ENCODE peak calls at places on chromosomes 11 and 22, in six cellular contexts. One of them, this sample, is unnamed.

GRCh38 chr22:49154433-49154832 is 673.2 kb downstream of the BRD1 start:
- DNase-seq in psoas muscle: no peak
- DNase-seq in mesendoderm: no peak
- DNase-seq in colonic mucosa: no peak
- DNase-seq in thoracic aorta: no peak
- DNase-seq in brain microvascular endothelial cell: no peak
- DNase-seq in this sample: no peak

GRCh38 chr11:75797796-75798195 is 17.2 kb upstream of the UVRAG start:
- DNase-seq in psoas muscle: no peak
- DNase-seq in mesendoderm: no peak
- DNase-seq in colonic mucosa: no peak
- DNase-seq in thoracic aorta: no peak
- DNase-seq in brain microvascular endothelial cell: no peak
- DNase-seq in this sample: no peak

GRCh38 chr22:32649515-32650200 is 151.8 kb upstream of the TIMP3 start:
- DNase-seq in psoas muscle: peak; percentile 80
- DNase-seq in mesendoderm: no peak
- DNase-seq in colonic mucosa: no peak
- DNase-seq in thoracic aorta: peak; percentile 16
- DNase-seq in brain microvascular endothelial cell: peak; percentile 18
- DNase-seq in this sample: peak; percentile 4

GRCh38 chr22:37084385-37084784 is 25.1 kb downstream of the TMPRSS6 start:
- DNase-seq in psoas muscle: no peak
- DNase-seq in mesendoderm: no peak
- DNase-seq in colonic mucosa: no peak
- DNase-seq in thoracic aorta: no peak
- DNase-seq in brain microvascular endothelial cell: no peak
- DNase-seq in this sample: no peak

GRCh38 chr22:24694971-24695928 is 79.3 kb downstream of the PIWIL3 start:
- DNase-seq in psoas muscle: no peak
- DNase-seq in mesendoderm: no peak
- DNase-seq in colonic mucosa: peak; percentile 60
- DNase-seq in thoracic aorta: no peak
- DNase-seq in brain microvascular endothelial cell: no peak
- DNase-seq in this sample: no peak

GRCh38 chr22:28241637-28242290 is 322.7 kb upstream of the PITPNB start:
- DNase-seq in psoas muscle: no peak
- DNase-seq in mesendoderm: no peak
- DNase-seq in colonic mucosa: no peak
- DNase-seq in thoracic aorta: no peak
- DNase-seq in brain microvascular endothelial cell: no peak
- DNase-seq in this sample: no peak

GRCh38 chr11:3221408-3222002 is 2.9 kb upstream of the MRGPRG start:
- DNase-seq in psoas muscle: no peak
- DNase-seq in mesendoderm: no peak
- DNase-seq in colonic mucosa: peak; percentile 15
- DNase-seq in thoracic aorta: no peak
- DNase-seq in brain microvascular endothelial cell: no peak
- DNase-seq in this sample: no peak

GRCh38 chr11:27902981-27903624 is 202.8 kb upstream of the BDNF start:
- DNase-seq in psoas muscle: no peak
- DNase-seq in mesendoderm: no peak
- DNase-seq in colonic mucosa: no peak
- DNase-seq in thoracic aorta: no peak
- DNase-seq in brain microvascular endothelial cell: peak; percentile 44
- DNase-seq in this sample: no peak

GRCh38 chr22:32164084-32164894 is 5.2 kb upstream of the C22orf42 start:
- DNase-seq in psoas muscle: no peak
- DNase-seq in mesendoderm: no peak
- DNase-seq in colonic mucosa: no peak
- DNase-seq in thoracic aorta: no peak
- DNase-seq in brain microvascular endothelial cell: no peak
- DNase-seq in this sample: no peak

GRCh38 chr11:74672956-74673895 is 58.0 kb downstream of the CHRDL2 start:
- DNase-seq in psoas muscle: peak; percentile 93
- DNase-seq in mesendoderm: no peak
- DNase-seq in colonic mucosa: peak; percentile 32
- DNase-seq in thoracic aorta: peak; percentile 64
- DNase-seq in brain microvascular endothelial cell: peak; percentile 99
- DNase-seq in this sample: peak; percentile 70

GRCh38 chr22:39773976-39774539 is 119.5 kb downstream of the ENTHD1 start:
- DNase-seq in psoas muscle: no peak
- DNase-seq in mesendoderm: peak; percentile 74
- DNase-seq in colonic mucosa: peak; percentile 26
- DNase-seq in thoracic aorta: no peak
- DNase-seq in brain microvascular endothelial cell: no peak
- DNase-seq in this sample: no peak

GRCh38 chr22:38235240-38235850 is 33.6 kb downstream of the MAFF start:
- DNase-seq in psoas muscle: peak; percentile 27
- DNase-seq in mesendoderm: no peak
- DNase-seq in colonic mucosa: no peak
- DNase-seq in thoracic aorta: no peak
- DNase-seq in brain microvascular endothelial cell: no peak
- DNase-seq in this sample: no peak

GRCh38 chr22:39216143-39216490 is 28.7 kb downstream of the PDGFB start:
- DNase-seq in psoas muscle: no peak
- DNase-seq in mesendoderm: no peak
- DNase-seq in colonic mucosa: no peak
- DNase-seq in thoracic aorta: no peak
- DNase-seq in brain microvascular endothelial cell: no peak
- DNase-seq in this sample: no peak

GRCh38 chr11:65522640-65523322 is 2.1 kb upstream of the SCYL1 start:
- DNase-seq in psoas muscle: no peak
- DNase-seq in mesendoderm: peak; percentile 72
- DNase-seq in colonic mucosa: no peak
- DNase-seq in thoracic aorta: no peak
- DNase-seq in brain microvascular endothelial cell: no peak
- DNase-seq in this sample: no peak

GRCh38 chr11:115911656-115912055 is 407.4 kb upstream of the CADM1 start:
- DNase-seq in psoas muscle: no peak
- DNase-seq in mesendoderm: no peak
- DNase-seq in colonic mucosa: no peak
- DNase-seq in thoracic aorta: no peak
- DNase-seq in brain microvascular endothelial cell: no peak
- DNase-seq in this sample: no peak

GRCh38 chr11:19689281-19689975 is 23.2 kb upstream of the NAV2 start:
- DNase-seq in psoas muscle: no peak
- DNase-seq in mesendoderm: no peak
- DNase-seq in colonic mucosa: no peak
- DNase-seq in thoracic aorta: no peak
- DNase-seq in brain microvascular endothelial cell: no peak
- DNase-seq in this sample: no peak

GRCh38 chr11:116567721-116568242 is 205.0 kb downstream of the BUD13 start:
- DNase-seq in psoas muscle: no peak
- DNase-seq in mesendoderm: no peak
- DNase-seq in colonic mucosa: no peak
- DNase-seq in thoracic aorta: no peak
- DNase-seq in brain microvascular endothelial cell: no peak
- DNase-seq in this sample: no peak

GRCh38 chr22:31605851-31606585 is 56.0 kb downstream of the PISD start:
- DNase-seq in psoas muscle: no peak
- DNase-seq in mesendoderm: no peak
- DNase-seq in colonic mucosa: no peak
- DNase-seq in thoracic aorta: no peak
- DNase-seq in brain microvascular endothelial cell: no peak
- DNase-seq in this sample: no peak

GRCh38 chr22:24580276-24580675 is 12.6 kb downstream of the LRRC75B start:
- DNase-seq in psoas muscle: no peak
- DNase-seq in mesendoderm: no peak
- DNase-seq in colonic mucosa: no peak
- DNase-seq in thoracic aorta: no peak
- DNase-seq in brain microvascular endothelial cell: no peak
- DNase-seq in this sample: no peak

GRCh38 chr11:125951731-125952130 is 5.9 kb downstream of the VSIG10L2 start:
- DNase-seq in psoas muscle: no peak
- DNase-seq in mesendoderm: no peak
- DNase-seq in colonic mucosa: no peak
- DNase-seq in thoracic aorta: no peak
- DNase-seq in brain microvascular endothelial cell: no peak
- DNase-seq in this sample: no peak

GRCh38 chr11:75100314-75100713 is 3.6 kb upstream of the OR2AT4 start:
- DNase-seq in psoas muscle: no peak
- DNase-seq in mesendoderm: peak; percentile 6
- DNase-seq in colonic mucosa: no peak
- DNase-seq in thoracic aorta: no peak
- DNase-seq in brain microvascular endothelial cell: peak; percentile 64
- DNase-seq in this sample: no peak

GRCh38 chr11:83044958-83045712 is 26.6 kb downstream of the RAB30 start:
- DNase-seq in psoas muscle: no peak
- DNase-seq in mesendoderm: no peak
- DNase-seq in colonic mucosa: no peak
- DNase-seq in thoracic aorta: no peak
- DNase-seq in brain microvascular endothelial cell: peak; percentile 91
- DNase-seq in this sample: no peak

GRCh38 chr11:133893381-133893780 is 48.1 kb upstream of the SPATA19 start:
- DNase-seq in psoas muscle: no peak
- DNase-seq in mesendoderm: no peak
- DNase-seq in colonic mucosa: no peak
- DNase-seq in thoracic aorta: no peak
- DNase-seq in brain microvascular endothelial cell: no peak
- DNase-seq in this sample: no peak

GRCh38 chr11:59281177-59281576 is 68.5 kb upstream of the MPEG1 start:
- DNase-seq in psoas muscle: no peak
- DNase-seq in mesendoderm: no peak
- DNase-seq in colonic mucosa: no peak
- DNase-seq in thoracic aorta: no peak
- DNase-seq in brain microvascular endothelial cell: no peak
- DNase-seq in this sample: no peak

GRCh38 chr11:58334708-58335107 is 24.2 kb downstream of the OR5B17 start:
- DNase-seq in psoas muscle: no peak
- DNase-seq in mesendoderm: peak; percentile 71
- DNase-seq in colonic mucosa: no peak
- DNase-seq in thoracic aorta: no peak
- DNase-seq in brain microvascular endothelial cell: peak; percentile 96
- DNase-seq in this sample: no peak

GRCh38 chr22:22855617-22856308 is 31.9 kb upstream of the IGLL5 start:
- DNase-seq in psoas muscle: no peak
- DNase-seq in mesendoderm: peak; percentile 54
- DNase-seq in colonic mucosa: peak; percentile 32
- DNase-seq in thoracic aorta: no peak
- DNase-seq in brain microvascular endothelial cell: no peak
- DNase-seq in this sample: no peak

GRCh38 chr22:23180301-23180892 is at the start of gene BCR:
- DNase-seq in psoas muscle: peak; percentile 78
- DNase-seq in mesendoderm: peak; percentile 70
- DNase-seq in colonic mucosa: peak; percentile 73
- DNase-seq in thoracic aorta: no peak
- DNase-seq in brain microvascular endothelial cell: peak; percentile 17
- DNase-seq in this sample: peak; percentile 41

GRCh38 chr11:28384418-28384817 is 276.2 kb downstream of the METTL15 start:
- DNase-seq in psoas muscle: no peak
- DNase-seq in mesendoderm: no peak
- DNase-seq in colonic mucosa: no peak
- DNase-seq in thoracic aorta: no peak
- DNase-seq in brain microvascular endothelial cell: peak; percentile 99
- DNase-seq in this sample: no peak

GRCh38 chr22:27345681-27346080 is 455.9 kb downstream of the MN1 start:
- DNase-seq in psoas muscle: no peak
- DNase-seq in mesendoderm: no peak
- DNase-seq in colonic mucosa: no peak
- DNase-seq in thoracic aorta: no peak
- DNase-seq in brain microvascular endothelial cell: no peak
- DNase-seq in this sample: no peak

GRCh38 chr11:128691802-128692749 is 1.8 kb upstream of the FLI1 start:
- DNase-seq in psoas muscle: peak; percentile 50
- DNase-seq in mesendoderm: peak; percentile 82
- DNase-seq in colonic mucosa: no peak
- DNase-seq in thoracic aorta: no peak
- DNase-seq in brain microvascular endothelial cell: no peak
- DNase-seq in this sample: no peak
- H3K27me3 ChIP-seq in psoas muscle: peaks cover 17% of the 10 kb centered on the region
- H3K27me3 ChIP-seq in mesendoderm: peaks cover 59% of the 10 kb centered on the region
- H3K27me3 ChIP-seq in colonic mucosa: peaks cover 77% of the 10 kb centered on the region
- H3K27me3 ChIP-seq in thoracic aorta: peaks cover 5% of the 10 kb centered on the region
- H3K27me3 ChIP-seq in brain microvascular endothelial cell: peaks cover 8% of the 10 kb centered on the region
- H3K27me3 ChIP-seq in this sample: peaks cover 67% of the 10 kb centered on the region

DNA sequence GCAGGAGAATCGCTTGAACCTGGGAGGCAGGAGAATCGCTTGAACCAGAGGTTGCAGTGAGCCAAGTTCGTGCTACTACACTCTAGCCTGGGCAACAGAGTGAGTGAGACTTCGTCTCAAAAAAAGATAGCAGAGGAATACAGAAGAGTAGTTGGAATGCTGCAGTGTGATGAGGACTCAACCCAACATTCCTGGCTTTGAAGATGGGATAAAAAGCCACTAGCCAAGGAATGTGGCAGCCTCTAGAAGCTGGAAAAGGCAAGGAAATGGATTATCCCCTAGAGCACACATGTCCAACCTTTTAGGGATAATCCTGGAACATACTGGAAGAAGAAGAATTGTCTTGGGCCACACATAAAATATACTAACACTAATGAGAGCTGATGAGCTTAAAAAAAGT is 13.9 kb downstream of the SLC25A17 start:
- DNase-seq in psoas muscle: no peak
- DNase-seq in mesendoderm: peak; percentile 65
- DNase-seq in colonic mucosa: no peak
- DNase-seq in thoracic aorta: no peak
- DNase-seq in brain microvascular endothelial cell: no peak
- DNase-seq in this sample: no peak
- H3K27me3 ChIP-seq in psoas muscle: no peaks in the 10 kb centered on the region
- H3K27me3 ChIP-seq in mesendoderm: no peaks in the 10 kb centered on the region
- H3K27me3 ChIP-seq in colonic mucosa: no peaks in the 10 kb centered on the region
- H3K27me3 ChIP-seq in thoracic aorta: no peaks in the 10 kb centered on the region
- H3K27me3 ChIP-seq in brain microvascular endothelial cell: no peaks in the 10 kb centered on the region
- H3K27me3 ChIP-seq in this sample: no peaks in the 10 kb centered on the region

GRCh38 chr22:45006873-45007246 is 2.9 kb downstream of the PHF21B start:
- DNase-seq in psoas muscle: no peak
- DNase-seq in mesendoderm: peak; percentile 88
- DNase-seq in colonic mucosa: no peak
- DNase-seq in thoracic aorta: no peak
- DNase-seq in brain microvascular endothelial cell: no peak
- DNase-seq in this sample: no peak
- H3K27me3 ChIP-seq in psoas muscle: peaks cover 21% of the 10 kb centered on the region
- H3K27me3 ChIP-seq in mesendoderm: no peaks in the 10 kb centered on the region
- H3K27me3 ChIP-seq in colonic mucosa: peaks cover 61% of the 10 kb centered on the region
- H3K27me3 ChIP-seq in thoracic aorta: peaks cover 10% of the 10 kb centered on the region
- H3K27me3 ChIP-seq in brain microvascular endothelial cell: peaks cover 57% of the 10 kb centered on the region
- H3K27me3 ChIP-seq in this sample: peaks cover 54% of the 10 kb centered on the region

GRCh38 chr11:118267486-118267885 is 3.4 kb upstream of the MPZL2 start:
- DNase-seq in psoas muscle: no peak
- DNase-seq in mesendoderm: no peak
- DNase-seq in colonic mucosa: no peak
- DNase-seq in thoracic aorta: no peak
- DNase-seq in brain microvascular endothelial cell: no peak
- DNase-seq in this sample: no peak
- H3K27me3 ChIP-seq in psoas muscle: peaks cover 1% of the 10 kb centered on the region
- H3K27me3 ChIP-seq in mesendoderm: peaks cover 7% of the 10 kb centered on the region
- H3K27me3 ChIP-seq in colonic mucosa: no peaks in the 10 kb centered on the region
- H3K27me3 ChIP-seq in thoracic aorta: no peaks in the 10 kb centered on the region
- H3K27me3 ChIP-seq in brain microvascular endothelial cell: peaks cover 31% of the 10 kb centered on the region
- H3K27me3 ChIP-seq in this sample: peaks cover 24% of the 10 kb centered on the region

This sample was measured in gastrocnemius medialis.